ENCODE peak calls at places on chromosome 11, in four cellular contexts. U is colonic mucosa, B is GM23338, H is left lung. D is an unnamed sample.

GRCh38 chr11:120273432-120273831 is 33.5 kb downstream of the POU2F3 start:
- DNase-seq in U (no peak), B (no peak), H (no peak), D (no peak)

GRCh38 chr11:126630893-126631292 is 275.4 kb downstream of the ST3GAL4 start:
- DNase-seq in U (no peak), H (no peak), B (no peak), D (no peak)

GRCh38 chr11:57792060-57792541 is 30.5 kb downstream of the CTNND1 start:
- DNase-seq in B (no peak), U (peak; percentile 76), H (peak; percentile 90), D (no peak)

GRCh38 chr11:36763187-36763586 is 165.2 kb upstream of the RAG2 start:
- DNase-seq in B (no peak), H (no peak), U (no peak), D (no peak)

GRCh38 chr11:108432783-108433182 is 34.5 kb downstream of the C11orf65 start:
- DNase-seq in U (no peak), H (no peak), B (no peak), D (no peak)

GRCh38 chr11:95659088-95659487 is 130.5 kb downstream of the FAM76B start:
- DNase-seq in U (no peak), H (no peak), B (no peak), D (no peak)

GRCh38 chr11:127965947-127966668 is 621.2 kb downstream of the ETS1 start:
- DNase-seq in U (no peak), B (no peak), H (no peak), D (no peak)

GRCh38 chr11:2475151-2475918 is 30.5 kb downstream of the KCNQ1 start:
- DNase-seq in H (no peak), B (no peak), U (no peak), D (no peak)

GRCh38 chr11:115078461-115079438 is 400.4 kb downstream of the NXPE2 start:
- DNase-seq in B (no peak), H (no peak), U (no peak), D (no peak)

GRCh38 chr11:108825381-108825780 is 160.5 kb downstream of the DDX10 start:
- DNase-seq in H (no peak), B (no peak), U (no peak), D (no peak)

GRCh38 chr11:12008790-12009616 is 577 bp upstream of the DKK3 start:
- DNase-seq in B (peak; percentile 88), H (no peak), U (no peak), D (peak; percentile 94)

GRCh38 chr11:113114452-113115027 is 153.3 kb downstream of the NCAM1 start:
- DNase-seq in H (peak; percentile 55), U (peak; percentile 25), B (peak; percentile 67), D (peak; percentile 87)

GRCh38 chr11:130634981-130635473 is 186.6 kb downstream of the ADAMTS15 start:
- DNase-seq in B (no peak), U (no peak), H (no peak), D (peak; percentile 71)

GRCh38 chr11:2099523-2100316 is 39.5 kb downstream of the IGF2 start:
- DNase-seq in B (peak; percentile 38), H (no peak), U (peak; percentile 71), D (peak; percentile 69)

GRCh38 chr11:61429346-61429690 is 457 bp downstream of the CPSF7 start:
- DNase-seq in B (peak; percentile 87), U (peak; percentile 63), H (peak; percentile 63), D (peak; percentile 92)

GRCh38 chr11:18243783-18244362 is 4.6 kb downstream of the SAA2 start:
- DNase-seq in B (peak; percentile 88), H (peak; percentile 43), U (peak; percentile 76), D (peak; percentile 87)

GRCh38 chr11:119625206-119625988 is 103.6 kb downstream of the NECTIN1 start:
- DNase-seq in U (no peak), H (no peak), B (no peak), D (no peak)

GRCh38 chr11:12674571-12674935 is 332 bp downstream of the TEAD1 start:
- DNase-seq in U (no peak), H (no peak), B (peak; percentile 79), D (no peak)

GRCh38 chr11:120332822-120333716 is 3.1 kb upstream of the ARHGEF12 start:
- DNase-seq in B (no peak), H (no peak), U (no peak), D (no peak)

GRCh38 chr11:13446444-13446843 is 16.6 kb downstream of the BTBD10 start:
- DNase-seq in H (no peak), B (no peak), U (no peak), D (no peak)

GRCh38 chr11:40722179-40722795 is 737.2 kb downstream of the LRRC4C start:
- DNase-seq in H (no peak), U (no peak), B (peak; percentile 78), D (peak; percentile 85)

GRCh38 chr11:130325691-130326090 is 11.0 kb upstream of the ZBTB44 start:
- DNase-seq in B (no peak), H (no peak), U (no peak), D (no peak)

GRCh38 chr11:23897453-23898289 is 599.2 kb upstream of the LUZP2 start:
- DNase-seq in H (no peak), B (no peak), U (no peak), D (no peak)

GRCh38 chr11:60155928-60156327 is 27.0 kb downstream of the MS4A6A start:
- DNase-seq in B (no peak), H (no peak), U (no peak), D (no peak)

GRCh38 chr11:133924661-133925060 is 32.1 kb downstream of the IGSF9B start:
- DNase-seq in H (no peak), B (no peak), U (no peak), D (no peak)

GRCh38 chr11:22920939-22921565 is 60.8 kb upstream of the CCDC179 start:
- DNase-seq in U (peak; percentile 23), H (no peak), B (peak; percentile 81), D (peak; percentile 72)

GRCh38 chr11:59551651-59552521 is 40.5 kb downstream of the OR4D9 start:
- DNase-seq in H (no peak), U (no peak), B (peak; percentile 81), D (peak; percentile 71)

GRCh38 chr11:15104166-15104565 is 10.6 kb upstream of the INSC start:
- DNase-seq in U (no peak), B (no peak), H (no peak), D (no peak)

GRCh38 chr11:120830092-120830491 is 193.8 kb upstream of the TBCEL start:
- DNase-seq in H (no peak), B (no peak), U (no peak), D (no peak)

GRCh38 chr11:72234514-72234830 is 9.5 kb downstream of the PHOX2A start:
- DNase-seq in U (no peak), B (no peak), H (no peak), D (peak; percentile 12)

GRCh38 chr11:128399186-128399585 is 188.2 kb downstream of the ETS1 start:
- DNase-seq in U (no peak), B (no peak), H (no peak), D (no peak)

DNA sequence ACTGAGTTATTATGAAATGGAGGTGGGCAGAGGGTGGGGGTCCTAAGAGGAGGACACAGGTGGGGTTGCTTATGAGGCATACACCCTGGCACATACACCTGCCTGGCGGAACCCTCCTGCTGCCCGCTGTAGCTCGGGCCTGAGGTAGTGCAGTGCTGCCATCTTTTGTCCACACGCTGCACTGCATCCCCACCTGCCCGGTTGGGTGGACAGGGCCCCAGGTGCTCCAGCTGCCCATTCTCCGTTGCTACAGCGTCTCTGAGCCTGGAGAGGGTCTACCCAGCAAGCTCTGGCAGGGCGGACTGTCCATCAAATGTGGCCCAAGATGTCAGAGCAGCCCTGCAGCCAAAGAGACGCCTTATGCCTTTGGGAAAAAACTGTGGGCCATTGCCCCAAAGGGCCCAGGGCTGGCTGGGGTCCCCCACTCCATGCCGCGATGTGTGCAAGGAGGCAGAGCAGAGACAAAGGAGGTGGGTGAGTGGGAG is 131.2 kb downstream of the BUD13 start:
- DNase-seq in B (peak; percentile 81), U (peak; percentile 40), H (no peak), D (peak; percentile 93)
- TF ChIP-seq CTCF in B (peak; percentile 98), U (peak; percentile 62), H (peak; percentile 56), D (peak; percentile 93)

DNA sequence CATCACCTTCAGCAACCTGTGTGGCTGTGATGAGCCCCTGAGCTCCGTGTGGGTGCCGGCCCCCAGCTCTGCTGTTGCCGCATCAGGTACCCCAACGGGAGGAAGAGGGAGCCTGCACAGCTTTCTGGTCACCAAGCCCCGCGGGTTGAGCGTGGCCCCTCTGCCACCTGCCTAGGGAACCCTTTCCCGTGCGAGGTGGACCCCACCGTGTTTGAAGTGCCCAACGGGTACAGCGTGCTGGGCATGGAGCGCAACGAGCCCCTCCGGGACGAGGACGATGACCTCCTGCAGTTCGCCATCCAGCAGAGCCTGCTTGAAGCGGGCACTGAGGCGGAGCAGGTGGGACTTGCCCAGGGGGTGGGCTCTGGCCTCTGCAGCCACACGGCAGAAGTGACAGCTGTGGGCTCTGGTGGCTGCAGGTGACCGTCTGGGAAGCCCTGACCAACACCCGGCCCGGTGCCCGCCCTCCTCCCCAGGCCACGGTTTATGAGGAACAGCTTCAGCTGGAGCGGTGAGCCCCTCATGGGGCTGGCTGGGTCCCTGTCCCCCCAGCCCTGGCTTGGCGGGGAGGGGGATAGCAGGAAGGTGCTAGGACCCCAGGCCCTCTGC is 1.9 kb upstream of the SSH3 start:
- DNase-seq in B (no peak), U (peak; percentile 24), H (peak; percentile 32), D (no peak)
- H3K36me3 ChIP-seq in B (no peaks in the 10 kb centered on the region), U (no peaks in the 10 kb centered on the region), H (peaks cover 3% of the 10 kb centered on the region), D (peaks cover 25% of the 10 kb centered on the region)

GRCh38 chr11:122162095-122162494 is 46.1 kb upstream of the BLID start:
- DNase-seq in H (no peak), U (no peak), B (no peak), D (no peak)
- H3K4me3 ChIP-seq in H (no peak overlapping the region), U (no peak overlapping the region), B (no peak overlapping the region), D (no peak overlapping the region)

GRCh38 chr11:45022294-45023064 is 71.8 kb upstream of the TP53I11 start:
- DNase-seq in U (no peak), B (peak; percentile 57), H (no peak), D (peak; percentile 66)
- TF ChIP-seq CTCF in U (no peak), B (no peak), H (no peak), D (no peak)

GRCh38 chr11:116986521-116987105 is 111.6 kb downstream of the SIK3 start:
- DNase-seq in H (no peak), B (peak; percentile 28), U (no peak), D (no peak)

GRCh38 chr11:116990811-116991210 is 107.4 kb downstream of the SIK3 start:
- DNase-seq in U (no peak), B (no peak), H (no peak), D (no peak)

GRCh38 chr11:116991491-116991890 is 106.7 kb downstream of the SIK3 start:
- DNase-seq in H (no peak), B (no peak), U (no peak), D (no peak)

GRCh38 chr11:116990061-116990473 is 108.2 kb downstream of the SIK3 start:
- DNase-seq in U (peak; percentile 31), B (no peak), H (no peak), D (no peak)

GRCh38 chr11:116989184-116989583 is 109.0 kb downstream of the SIK3 start:
- DNase-seq in H (no peak), B (no peak), U (no peak), D (no peak)
- H3K36me3 ChIP-seq in H (no peaks in the 10 kb centered on the region), B (no peaks in the 10 kb centered on the region), U (no peaks in the 10 kb centered on the region), D (no peaks in the 10 kb centered on the region)